ENCODE peak calls at places on chromosomes 4 and X, in ten cellular contexts. I, B, M, D, W, Z, S, O, K and C are unnamed samples.

GRCh38 chr4:82785248-82786003 is 13.2 kb downstream of the SCD5 start:
- DNase-seq in Z (no peak), S (peak; percentile 48), K (peak; percentile 88), B (no peak), D (peak; percentile 96), M (peak; percentile 98), I (no peak), W (peak; percentile 44), O (peak; percentile 94), C (no peak)

GRCh38 chrX:27254663-27255062 is 208.5 kb downstream of the PPP4R3C start:
- DNase-seq in S (no peak), M (no peak), O (no peak), W (no peak), Z (no peak), I (no peak), K (no peak), D (no peak), B (no peak), C (no peak)

GRCh38 chr4:2936773-2937145 is 26.4 kb downstream of the NOP14 start:
- DNase-seq in B (peak; percentile 82), O (peak; percentile 83), D (peak; percentile 93), S (no peak), W (no peak), K (peak; percentile 58), Z (no peak), I (no peak), M (no peak), C (peak; percentile 52)

GRCh38 chr4:27082786-27083185 is 222.1 kb downstream of the STIM2 start:
- DNase-seq in Z (no peak), D (no peak), S (no peak), K (no peak), I (no peak), O (no peak), M (no peak), B (no peak), W (no peak), C (no peak)

GRCh38 chr4:6437682-6438264 is 34.6 kb downstream of the PPP2R2C start:
- DNase-seq in Z (no peak), I (no peak), M (no peak), B (no peak), W (no peak), D (no peak), K (no peak), S (no peak), O (no peak), C (no peak)

GRCh38 chr4:182809417-182810102 is 107.6 kb downstream of the DCTD start:
- DNase-seq in D (no peak), Z (no peak), B (peak; percentile 70), S (no peak), W (no peak), M (no peak), O (peak; percentile 6), I (no peak), K (no peak), C (no peak)

GRCh38 chr4:54228064-54228527 is 997 bp upstream of the PDGFRA start:
- DNase-seq in I (peak; percentile 67), K (peak; percentile 82), W (peak; percentile 76), Z (peak; percentile 77), M (no peak), S (peak; percentile 60), O (peak; percentile 67), D (peak; percentile 46), B (no peak), C (peak; percentile 92)

GRCh38 chr4:31674313-31674947 is 954.3 kb downstream of the PCDH7 start:
- DNase-seq in M (peak; percentile 44), W (no peak), Z (no peak), B (peak; percentile 15), S (no peak), D (peak; percentile 43), K (peak; percentile 8), O (peak; percentile 16), I (no peak), C (peak; percentile 35)

GRCh38 chr4:680931-681645 is 6.7 kb downstream of the MYL5 start:
- DNase-seq in W (no peak), O (no peak), K (no peak), S (no peak), Z (peak; percentile 77), I (peak; percentile 93), B (no peak), M (no peak), D (no peak), C (peak; percentile 81)

GRCh38 chr4:10045481-10045880 is 24.2 kb upstream of the SLC2A9 start:
- DNase-seq in I (no peak), Z (no peak), D (peak; percentile 59), O (no peak), M (no peak), B (no peak), S (peak; percentile 62), W (no peak), K (peak; percentile 20), C (no peak)

GRCh38 chr4:42018451-42018850 is 28.1 kb downstream of the SLC30A9 start:
- DNase-seq in O (no peak), Z (no peak), B (peak; percentile 23), S (no peak), K (no peak), W (no peak), M (no peak), I (no peak), D (no peak), C (no peak)

GRCh38 chrX:134625315-134625718 is 33.0 kb downstream of the PLAC1 start:
- DNase-seq in W (no peak), I (no peak), K (no peak), D (no peak), B (no peak), M (peak; percentile 26), S (no peak), O (no peak), Z (no peak), C (no peak)

GRCh38 chr4:726235-726787 is 20.7 kb downstream of the PCGF3 start:
- DNase-seq in K (peak; percentile 44), W (no peak), D (no peak), S (no peak), M (peak; percentile 57), O (no peak), I (peak; percentile 80), B (no peak), Z (no peak), C (no peak)

GRCh38 chr4:44845993-44846392 is 119.6 kb upstream of the GNPDA2 start:
- DNase-seq in Z (peak; percentile 25), S (no peak), B (no peak), W (no peak), O (no peak), K (no peak), D (no peak), I (no peak), M (no peak), C (peak; percentile 43)

GRCh38 chrX:66110112-66110511 is 53.9 kb upstream of the HEPH start:
- DNase-seq in W (no peak), B (no peak), Z (no peak), S (peak; percentile 4), M (peak; percentile 1), O (no peak), D (peak; percentile 23), K (peak; percentile 8), I (no peak), C (peak; percentile 2)

GRCh38 chrX:33726281-33727160 is 405.6 kb downstream of the FAM47A start:
- DNase-seq in W (no peak), B (no peak), Z (no peak), K (no peak), O (no peak), M (no peak), S (no peak), I (peak; percentile 38), D (no peak), C (no peak)

GRCh38 chrX:33725556-33726232 is 406.4 kb downstream of the FAM47A start:
- DNase-seq in W (no peak), I (no peak), O (peak; percentile 1), Z (peak; percentile 23), S (no peak), D (peak; percentile 48), M (peak; percentile 16), B (no peak), K (no peak), C (peak; percentile 83)

DNA sequence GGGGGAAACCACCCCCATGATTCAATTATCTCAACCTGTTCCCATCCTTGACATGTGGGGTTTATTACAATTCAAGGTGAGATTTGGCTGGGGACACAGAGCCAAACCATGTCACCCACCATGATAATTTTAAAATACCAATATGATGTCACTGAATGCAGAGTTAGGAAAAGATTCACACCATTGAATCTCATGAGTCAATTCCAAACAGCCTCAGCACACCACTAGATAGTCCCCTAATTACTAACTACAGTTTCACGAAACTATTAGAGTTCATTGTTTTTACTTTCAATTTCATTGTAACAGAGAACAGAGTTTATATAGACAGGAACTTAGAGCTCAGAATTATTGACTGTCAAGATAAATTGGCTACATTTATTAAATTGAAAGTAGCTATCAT is 410.2 kb downstream of the FAM47A start:
- DNase-seq in I (no peak), O (no peak), K (no peak), B (no peak), S (no peak), W (no peak), Z (no peak), M (no peak), D (no peak), C (no peak)
- H3K4me3 ChIP-seq in I (no peak overlapping the region), O (no peak overlapping the region), K (no peak overlapping the region), B (no peak overlapping the region), S (no peak overlapping the region), W (no peak overlapping the region), Z (no peak overlapping the region), M (no peak overlapping the region), D (no peak overlapping the region), C (no peak overlapping the region)

DNA sequence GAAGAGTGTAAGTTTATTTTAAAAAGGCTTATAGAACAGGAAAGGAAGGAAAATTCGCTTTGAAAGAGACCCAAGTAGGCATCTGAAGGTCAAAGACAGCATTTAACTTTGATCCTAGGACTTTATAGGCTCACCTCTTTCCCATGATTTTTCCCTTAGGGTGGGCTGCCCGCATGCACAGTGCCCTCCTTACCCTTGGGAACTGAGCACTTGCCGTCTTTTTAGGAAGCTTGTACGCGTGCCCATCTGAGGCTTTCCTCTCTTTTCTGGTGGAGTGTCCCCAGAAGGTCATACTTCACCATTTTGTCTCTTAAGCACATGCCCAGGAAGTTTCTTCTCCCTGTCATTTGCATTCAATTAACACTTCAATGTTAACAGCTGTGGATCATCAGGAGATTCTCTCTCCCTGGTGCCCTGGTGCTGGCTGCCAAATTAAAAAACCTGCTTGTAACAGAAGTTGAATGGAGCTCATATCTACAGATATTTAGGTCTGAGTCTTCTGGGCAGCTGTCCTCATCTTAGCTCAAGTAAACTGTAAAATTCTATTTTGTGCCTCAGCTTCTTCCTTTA is 38.4 kb upstream of the IL9R start:
- DNase-seq in Z (no peak), W (no peak), B (no peak), M (no peak), S (no peak), K (no peak), O (no peak), I (no peak), D (no peak), C (no peak)
- H3K4me3 ChIP-seq in Z (no peak overlapping the region), W (no peak overlapping the region), B (no peak overlapping the region), M (no peak overlapping the region), S (no peak overlapping the region), K (no peak overlapping the region), O (no peak overlapping the region), I (no peak overlapping the region), D (no peak overlapping the region), C (no peak overlapping the region)

GRCh38 chr4:127622621-127622922 is 10.2 kb upstream of the INTU start:
- DNase-seq in K (no peak), S (peak; percentile 69), I (no peak), D (peak; percentile 29), B (peak; percentile 87), M (no peak), O (no peak), Z (no peak), W (no peak), C (no peak)
- H3K4me3 ChIP-seq in K (peak overlapping the region; percentile 90), S (peak overlapping the region; percentile 75), I (peak overlapping the region; percentile 55), D (peak overlapping the region; percentile 66), B (peak overlapping the region; percentile 42), M (peak overlapping the region; percentile 48), O (peak overlapping the region; percentile 73), Z (peak overlapping the region; percentile 36), W (peak overlapping the region; percentile 58), C (peak overlapping the region; percentile 32)

GRCh38 chr4:181006509-181007290 is 1236.5 kb upstream of the TENM3 start:
- DNase-seq in M (no peak), W (no peak), B (no peak), K (no peak), O (no peak), I (no peak), Z (no peak), S (no peak), D (no peak), C (no peak)
- H3K4me3 ChIP-seq in M (no peak overlapping the region), W (no peak overlapping the region), B (no peak overlapping the region), K (peak overlapping the region; percentile 14), O (peak overlapping the region; percentile 25), I (peak overlapping the region; percentile 18), Z (no peak overlapping the region), S (no peak overlapping the region), D (no peak overlapping the region), C (no peak overlapping the region)